ENCODE peak calls at places on chromosomes 16 and 17, in five cellular contexts. W is testis; L is CD4-positive, CD25-positive, alpha-beta regulatory T cell; N is small intestine; P is OCI-LY7. V is an unnamed sample.

GRCh38 chr16:75263963-75264445 is 12.6 kb upstream of the BCAR1 start:
- DNase-seq in W (peak), L (no peak), N (peak), P (no peak), V (no peak)

GRCh38 chr17:79779661-79780365 is 1.9 kb downstream of the CBX2 start:
- DNase-seq in W (no peak), L (no peak), N (no peak), P (no peak), V (no peak)

GRCh38 chr16:57502048-57502775 is 15.9 kb upstream of the DOK4 start:
- DNase-seq in W (no peak), L (no peak), N (no peak), P (no peak), V (no peak)

GRCh38 chr16:7236824-7237410 is 95.7 kb upstream of the RBFOX1 start:
- DNase-seq in W (no peak), L (no peak), N (no peak), P (no peak), V (no peak)

GRCh38 chr17:57940653-57941329 is 14.4 kb downstream of the CUEDC1 start:
- DNase-seq in W (no peak), L (no peak), N (no peak), P (peak), V (no peak)

GRCh38 chr17:80029235-80029974 is 6.3 kb downstream of the TBC1D16 start:
- DNase-seq in W (peak), L (no peak), N (no peak), P (no peak), V (no peak)

GRCh38 chr16:86462334-86463084 is 47.8 kb upstream of the FOXF1 start:
- DNase-seq in W (no peak), L (no peak), N (no peak), P (no peak), V (no peak)

GRCh38 chr16:48831081-48831722 is 221.2 kb upstream of the N4BP1 start:
- DNase-seq in W (peak), L (no peak), N (no peak), P (no peak), V (peak)

GRCh38 chr17:63675607-63676539 is 24.1 kb downstream of the LIMD2 start:
- DNase-seq in W (peak), L (no peak), N (peak), P (no peak), V (peak)

GRCh38 chr17:68821860-68822693 is 133.1 kb downstream of the ABCA8 start:
- DNase-seq in W (no peak), L (no peak), N (no peak), P (no peak), V (no peak)

GRCh38 chr16:83925957-83926725 is 26.9 kb upstream of the OSGIN1 start:
- DNase-seq in W (no peak), L (no peak), N (no peak), P (no peak), V (no peak)

GRCh38 chr16:56227936-56228335 is 36.6 kb downstream of the GNAO1 start:
- DNase-seq in W (no peak), L (no peak), N (no peak), P (no peak), V (no peak)

GRCh38 chr16:67571981-67572431 is 9.7 kb downstream of the CTCF start:
- DNase-seq in W (no peak), L (no peak), N (no peak), P (no peak), V (no peak)

GRCh38 chr17:419073-419735 is 66.6 kb upstream of the RPH3AL start:
- DNase-seq in W (no peak), L (peak), N (peak), P (no peak), V (no peak)

GRCh38 chr17:80678621-80679020 is 134.0 kb downstream of the RPTOR start:
- DNase-seq in W (no peak), L (peak), N (no peak), P (no peak), V (no peak)

GRCh38 chr16:30766206-30766921 is 4.2 kb downstream of the RNF40 start:
- DNase-seq in W (no peak), L (no peak), N (no peak), P (no peak), V (no peak)

GRCh38 chr16:72434159-72434558 is 262.2 kb upstream of the PMFBP1 start:
- DNase-seq in W (no peak), L (peak), N (no peak), P (peak), V (peak)

GRCh38 chr16:84212154-84212553 is 21.2 kb downstream of the ADAD2 start:
- DNase-seq in W (no peak), L (no peak), N (no peak), P (no peak), V (no peak)

GRCh38 chr16:29745126-29745852 is 501 bp downstream of the C16orf54 start:
- DNase-seq in W (no peak), L (peak), N (no peak), P (no peak), V (peak)

GRCh38 chr16:81204794-81205680 is 33.5 kb upstream of the BCO1 start:
- DNase-seq in W (peak), L (peak), N (peak), P (peak), V (peak)

GRCh38 chr16:22764662-22765302 is 49.2 kb upstream of the HS3ST2 start:
- DNase-seq in W (no peak), L (no peak), N (no peak), P (no peak), V (no peak)

GRCh38 chr17:79263191-79263590 is 188.6 kb downstream of the ENGASE start:
- DNase-seq in W (no peak), L (no peak), N (no peak), P (no peak), V (no peak)

GRCh38 chr16:58198022-58198683 is at the start of gene CSNK2A2:
- DNase-seq in W (peak), L (peak), N (peak), P (peak), V (peak)

GRCh38 chr16:57643166-57643813 is 14.9 kb downstream of the ADGRG1 start:
- DNase-seq in W (peak), L (no peak), N (peak), P (no peak), V (no peak)

GRCh38 chr16:59392911-59393310 is 658.8 kb upstream of the GOT2 start:
- DNase-seq in W (no peak), L (no peak), N (no peak), P (no peak), V (no peak)

GRCh38 chr17:78174870-78175642 is 6.7 kb downstream of the SYNGR2 start:
- DNase-seq in W (no peak), L (no peak), N (peak), P (peak), V (peak)

GRCh38 chr16:68236804-68237242 is 896 bp upstream of the ESRP2 start:
- DNase-seq in W (no peak), L (peak), N (peak), P (no peak), V (peak)

GRCh38 chr16:73059779-73060178 is 11.9 kb upstream of the ZFHX3 start:
- DNase-seq in W (no peak), L (no peak), N (no peak), P (no peak), V (no peak)

GRCh38 chr17:38768417-38768816 is 15.9 kb downstream of the PSMB3 start:
- DNase-seq in W (no peak), L (no peak), N (no peak), P (no peak), V (no peak)

DNA sequence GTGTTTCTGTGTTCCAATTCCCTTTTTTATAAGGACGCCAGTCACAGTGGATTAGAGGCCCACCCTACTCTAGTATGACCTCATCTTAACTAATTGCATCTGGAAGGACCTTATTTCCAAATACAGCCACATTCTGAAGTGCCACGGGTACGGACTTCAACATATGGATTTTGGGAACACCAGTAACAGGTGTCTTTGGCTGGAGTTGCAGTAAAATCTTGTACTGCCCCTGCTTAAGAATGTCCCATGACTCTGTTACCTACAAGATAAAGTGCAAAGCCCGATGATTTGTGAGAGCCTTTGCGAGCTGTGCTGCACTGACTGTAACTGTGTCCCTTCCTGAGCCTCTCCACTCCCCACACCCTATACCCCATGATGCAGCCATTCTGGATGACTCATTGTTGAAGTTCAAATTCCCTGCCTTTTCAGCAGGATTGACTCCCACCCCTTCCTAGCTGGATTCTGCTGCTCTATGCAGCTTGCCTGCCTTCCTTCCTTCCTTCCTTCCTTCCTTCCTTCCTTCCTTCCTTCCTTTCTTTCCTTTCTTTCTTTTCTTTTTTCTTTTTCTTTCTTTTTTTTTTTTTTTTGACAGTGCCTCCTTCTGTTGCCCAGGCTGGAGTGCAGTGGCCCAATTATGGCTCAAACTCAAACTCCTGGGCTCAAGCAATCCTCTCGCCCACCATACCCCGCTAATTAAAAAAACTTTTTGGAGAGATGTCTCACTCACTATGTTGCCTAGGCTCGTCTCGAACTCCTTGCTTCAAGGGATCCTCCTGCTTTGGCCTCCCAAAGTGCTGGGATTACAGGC is 2.1 kb downstream of the HCRT start:
- DNase-seq in W (no peak), L (no peak), N (peak), P (no peak), V (no peak)
- H3K27ac ChIP-seq in W (no peak), L (peak), N (peak), P (no peak), V (no peak)

GRCh38 chr16:76535-77272 is 1.3 kb upstream of the MPG start:
- DNase-seq in W (peak), L (peak), N (peak), P (peak), V (no peak)
- H3K27ac ChIP-seq in W (peak), L (no peak), N (no peak), P (peak), V (no peak)

GRCh38 chr17:49630113-49630900 is 47.6 kb downstream of the SPOP start:
- DNase-seq in W (no peak), L (no peak), N (no peak), P (no peak), V (no peak)
- H3K27ac ChIP-seq in W (no peak), L (no peak), N (no peak), P (no peak), V (no peak)

GRCh38 chr17:73319766-73320165 is 8.0 kb upstream of the CDC42EP4 start:
- DNase-seq in W (no peak), L (no peak), N (no peak), P (no peak), V (no peak)

GRCh38 chr17:73317554-73318426 is 6.0 kb upstream of the CDC42EP4 start:
- DNase-seq in W (no peak), L (no peak), N (peak), P (no peak), V (no peak)

GRCh38 chr17:73318861-73319260 is 7.1 kb upstream of the CDC42EP4 start:
- DNase-seq in W (no peak), L (no peak), N (no peak), P (no peak), V (no peak)

GRCh38 chr17:73318427-73318813 is 6.6 kb upstream of the CDC42EP4 start:
- DNase-seq in W (no peak), L (no peak), N (no peak), P (no peak), V (no peak)

GRCh38 chr17:73320601-73321264 is 8.9 kb upstream of the CDC42EP4 start:
- DNase-seq in W (no peak), L (no peak), N (no peak), P (no peak), V (no peak)
- H3K27ac ChIP-seq in W (no peak), L (no peak), N (no peak), P (no peak), V (no peak)

DNA sequence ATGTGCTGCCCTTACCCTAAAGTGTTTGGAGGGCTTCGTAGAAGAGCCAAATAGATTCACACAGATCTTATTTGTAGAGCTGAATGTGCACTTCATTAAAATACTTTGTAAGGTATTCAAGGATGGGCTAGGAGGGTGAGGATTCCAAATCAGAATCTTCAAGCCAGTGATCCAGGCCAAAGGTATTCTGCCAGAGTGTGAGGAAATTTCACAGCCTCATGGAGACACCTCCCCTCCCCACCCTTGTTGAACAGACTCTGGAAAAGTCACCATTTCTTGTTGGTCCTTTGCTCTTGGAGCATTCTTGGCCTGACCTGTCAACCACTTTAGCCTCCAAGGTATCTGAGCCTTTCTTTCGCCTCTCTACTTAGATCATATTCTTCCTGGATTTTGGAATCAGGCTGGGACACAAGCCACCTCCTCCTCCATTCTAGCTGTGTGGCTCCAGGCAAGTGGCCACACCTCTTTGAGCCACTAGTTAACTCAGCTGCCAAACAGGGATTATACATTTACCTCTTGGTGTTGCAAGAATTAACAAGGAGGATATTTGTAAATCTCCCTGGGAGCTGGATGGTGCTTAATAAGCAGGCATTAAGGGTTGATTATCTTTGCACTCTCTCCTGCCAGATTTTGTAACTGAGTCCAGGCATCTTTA is 193.4 kb downstream of the WWOX start:
- DNase-seq in W (no peak), L (no peak), N (peak), P (no peak), V (no peak)
- H3K27ac ChIP-seq in W (no peak), L (no peak), N (no peak), P (no peak), V (no peak)

GRCh38 chr17:75237100-75238014 is 24.0 kb downstream of the GGA3 start:
- DNase-seq in W (no peak), L (no peak), N (no peak), P (no peak), V (no peak)

GRCh38 chr17:75238020-75238580 is 23.3 kb downstream of the GGA3 start:
- DNase-seq in W (no peak), L (no peak), N (peak), P (no peak), V (no peak)

GRCh38 chr17:75239778-75240393 is 21.5 kb downstream of the GGA3 start:
- DNase-seq in W (no peak), L (no peak), N (no peak), P (no peak), V (no peak)

GRCh38 chr17:75239214-75239613 is 22.2 kb downstream of the GGA3 start:
- DNase-seq in W (no peak), L (no peak), N (no peak), P (no peak), V (no peak)

GRCh38 chr17:75238684-75239191 is 22.7 kb downstream of the GGA3 start:
- DNase-seq in W (peak), L (peak), N (peak), P (peak), V (peak)
- H3K27ac ChIP-seq in W (no peak), L (peak), N (no peak), P (peak), V (no peak)

DNA sequence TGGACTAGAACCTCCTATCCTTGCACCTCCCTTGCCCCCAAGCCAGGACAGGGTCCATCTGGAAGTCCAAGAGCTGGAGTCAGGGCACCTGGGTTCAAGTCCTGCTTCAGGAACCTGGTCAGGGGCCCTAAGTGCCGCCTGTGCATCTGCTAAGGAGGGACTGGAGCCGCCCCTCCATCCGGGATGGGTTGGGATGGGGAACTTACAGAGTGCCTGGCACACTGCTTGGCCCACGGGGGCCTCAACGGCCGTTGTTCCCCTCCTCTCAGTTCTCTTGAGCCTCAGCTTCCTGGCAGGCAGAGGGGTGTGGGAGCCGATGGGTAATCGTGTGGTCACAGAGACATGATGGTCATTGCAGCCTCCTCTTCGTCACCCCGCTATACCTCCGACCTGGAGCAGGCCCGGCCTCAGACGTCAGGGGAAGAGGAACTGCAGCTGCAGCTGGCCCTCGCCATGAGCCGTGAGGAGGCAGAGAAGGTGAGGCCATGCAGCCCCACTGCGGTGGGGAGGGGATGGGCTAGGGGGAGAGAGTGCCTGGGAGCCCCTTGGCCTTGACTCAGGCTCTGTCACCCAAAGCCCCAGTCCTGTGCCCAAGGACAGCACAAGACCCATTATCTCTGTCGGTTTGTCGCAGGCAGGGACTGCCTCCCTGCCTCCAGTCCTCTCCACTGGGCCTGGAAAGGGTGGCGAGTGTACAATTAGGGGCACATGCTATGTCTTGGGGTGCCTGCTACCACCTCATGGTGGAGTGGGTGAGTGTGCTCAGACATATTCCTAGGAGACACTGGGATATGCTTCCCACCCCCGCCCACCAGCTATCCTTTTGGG is 5.4 kb downstream of the EPN3 start:
- DNase-seq in W (no peak), L (no peak), N (no peak), P (no peak), V (no peak)
- H3K27ac ChIP-seq in W (no peak), L (no peak), N (peak), P (no peak), V (no peak)

GRCh38 chr16:19872179-19872863 is 12.3 kb downstream of the GPRC5B start:
- DNase-seq in W (no peak), L (no peak), N (no peak), P (no peak), V (no peak)

GRCh38 chr16:19874816-19875546 is 9.7 kb downstream of the GPRC5B start:
- DNase-seq in W (no peak), L (no peak), N (no peak), P (no peak), V (no peak)

GRCh38 chr16:19871721-19872120 is 12.9 kb downstream of the GPRC5B start:
- DNase-seq in W (no peak), L (no peak), N (no peak), P (no peak), V (no peak)

GRCh38 chr16:19874026-19874425 is 10.6 kb downstream of the GPRC5B start:
- DNase-seq in W (peak), L (no peak), N (no peak), P (no peak), V (no peak)

GRCh38 chr16:19872935-19873334 is 11.7 kb downstream of the GPRC5B start:
- DNase-seq in W (peak), L (no peak), N (no peak), P (no peak), V (no peak)
- H3K27ac ChIP-seq in W (peak), L (no peak), N (no peak), P (no peak), V (no peak)

GRCh38 chr17:49747632-49748031 is 16.3 kb downstream of the FAM117A start:
- DNase-seq in W (no peak), L (no peak), N (no peak), P (no peak), V (no peak)
- H3K27ac ChIP-seq in W (no peak), L (peak), N (peak), P (peak), V (no peak)

DNA sequence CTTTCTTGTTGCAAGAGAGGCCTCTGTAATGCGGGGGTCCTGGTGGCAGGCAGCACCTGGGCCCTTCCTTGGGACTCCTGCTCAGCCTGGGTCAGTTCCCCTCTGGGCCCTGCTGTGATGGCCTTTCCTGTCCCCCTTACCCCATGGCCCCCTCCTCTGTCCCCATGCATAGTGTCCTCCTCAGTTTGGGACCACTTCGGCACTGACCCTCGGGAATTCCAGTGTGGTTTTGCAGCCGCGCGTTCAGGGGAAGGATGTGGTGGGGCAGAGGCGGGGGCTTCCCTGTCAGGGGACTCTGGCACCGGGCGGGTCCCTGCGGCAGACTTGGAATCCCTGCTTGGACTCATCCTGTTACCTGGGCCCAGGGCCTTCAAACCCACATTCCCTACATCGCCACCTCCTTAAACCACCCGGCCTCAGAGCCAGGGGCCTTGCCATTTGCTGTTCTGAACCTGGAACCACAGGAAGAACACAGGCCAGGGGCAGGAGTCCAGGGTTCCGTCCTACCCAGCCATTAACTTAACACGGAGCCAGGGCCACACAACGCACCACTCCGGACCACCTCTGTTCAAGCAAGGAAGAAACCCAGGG is 31.4 kb upstream of the EIF1 start:
- DNase-seq in W (no peak), L (no peak), N (no peak), P (no peak), V (no peak)
- H3K27ac ChIP-seq in W (no peak), L (no peak), N (no peak), P (no peak), V (no peak)